ENCODE peak calls at places on chromosomes 3 and 15, in seven cellular contexts. W is heart right ventricle, I is kidney, F is HL-60, C is brain microvascular endothelial cell, E is AG10803, R is fibroblast of mammary gland. U is an unnamed sample.

GRCh38 chr3:134803051-134803505 is 8.0 kb downstream of the EPHB1 start:
- DNase-seq in R (no peak), I (no peak), C (no peak), F (no peak), W (no peak), E (no peak), U (peak; percentile 25)

GRCh38 chr15:93943607-93944006 is 287.8 kb upstream of the MCTP2 start:
- DNase-seq in R (no peak), W (no peak), I (no peak), C (no peak), F (no peak), E (peak; percentile 3), U (no peak)

GRCh38 chr3:19972056-19972455 is 25.2 kb downstream of the RAB5A start:
- DNase-seq in W (no peak), I (no peak), R (peak; percentile 12), C (no peak), E (peak; percentile 57), F (no peak), U (no peak)

GRCh38 chr3:157110761-157111238 is 49.1 kb downstream of the CCNL1 start:
- DNase-seq in W (peak; percentile 44), F (no peak), I (no peak), E (no peak), R (no peak), C (no peak), U (no peak)

GRCh38 chr15:92277776-92278175 is 115.9 kb upstream of the ST8SIA2 start:
- DNase-seq in F (peak; percentile 16), C (peak; percentile 2), W (no peak), E (peak; percentile 32), I (no peak), R (peak; percentile 0), U (peak; percentile 4)

GRCh38 chr15:62165793-62166380 is 802 bp upstream of the C2CD4B start:
- DNase-seq in C (peak; percentile 16), I (no peak), E (no peak), W (no peak), F (no peak), R (peak; percentile 8), U (no peak)

GRCh38 chr15:91522609-91523332 is 330.7 kb upstream of the SLCO3A1 start:
- DNase-seq in E (peak; percentile 74), I (no peak), R (peak; percentile 68), F (no peak), W (no peak), C (no peak), U (no peak)

GRCh38 chr15:51580982-51581381 is 41.6 kb downstream of the DMXL2 start:
- DNase-seq in E (no peak), C (peak; percentile 12), R (no peak), F (peak; percentile 13), I (no peak), W (no peak), U (no peak)

GRCh38 chr15:45439521-45439931 is 61.2 kb upstream of the GATM start:
- DNase-seq in F (no peak), W (no peak), I (no peak), C (no peak), E (no peak), R (no peak), U (no peak)

GRCh38 chr3:177438596-177439220 is 241.4 kb upstream of the TBL1XR1 start:
- DNase-seq in R (no peak), E (peak; percentile 62), F (no peak), C (no peak), W (no peak), I (no peak), U (no peak)

GRCh38 chr3:72961766-72962165 is 34.8 kb upstream of the PPP4R2 start:
- DNase-seq in F (no peak), R (no peak), E (no peak), W (no peak), C (no peak), I (no peak), U (no peak)

GRCh38 chr15:90035835-90036220 is 34.7 kb downstream of the ZNF710 start:
- DNase-seq in F (peak; percentile 88), C (no peak), I (no peak), W (no peak), R (no peak), E (no peak), U (no peak)

GRCh38 chr3:22933051-22933450 is 270.1 kb upstream of the UBE2E2 start:
- DNase-seq in I (no peak), W (no peak), C (no peak), R (no peak), F (no peak), E (no peak), U (no peak)

GRCh38 chr3:45939341-45939771 is 3.9 kb upstream of the CXCR6 start:
- DNase-seq in W (no peak), E (no peak), F (no peak), C (no peak), R (no peak), I (no peak), U (no peak)

GRCh38 chr15:52680041-52680391 is 828 bp upstream of the ATOSA start:
- DNase-seq in C (peak; percentile 6), F (no peak), I (no peak), E (peak; percentile 38), R (peak; percentile 38), W (no peak), U (no peak)

GRCh38 chr3:46926871-46927717 is 49.5 kb downstream of the CCDC12 start:
- DNase-seq in R (no peak), F (peak; percentile 66), E (no peak), W (no peak), I (peak; percentile 76), C (no peak), U (peak; percentile 95)

GRCh38 chr15:79115971-79116370 is 25.4 kb upstream of the RASGRF1 start:
- DNase-seq in E (no peak), C (no peak), F (no peak), R (no peak), W (no peak), I (no peak), U (no peak)

GRCh38 chr15:62624541-62625399 is 417.8 kb upstream of the TPM1 start:
- DNase-seq in C (peak; percentile 42), E (peak; percentile 94), F (no peak), I (no peak), R (peak; percentile 92), W (no peak), U (no peak)

GRCh38 chr3:39384665-39385000 is 1.5 kb downstream of the SLC25A38 start:
- DNase-seq in E (no peak), C (no peak), W (no peak), I (no peak), F (no peak), R (no peak), U (no peak)
- H3K4me3 ChIP-seq in E (peak overlapping the region; percentile 87), C (peak overlapping the region; percentile 89), W (peak overlapping the region; percentile 77), I (peak overlapping the region; percentile 37), F (peak overlapping the region; percentile 96), R (peak overlapping the region; percentile 40), U (peak overlapping the region; percentile 96)

DNA sequence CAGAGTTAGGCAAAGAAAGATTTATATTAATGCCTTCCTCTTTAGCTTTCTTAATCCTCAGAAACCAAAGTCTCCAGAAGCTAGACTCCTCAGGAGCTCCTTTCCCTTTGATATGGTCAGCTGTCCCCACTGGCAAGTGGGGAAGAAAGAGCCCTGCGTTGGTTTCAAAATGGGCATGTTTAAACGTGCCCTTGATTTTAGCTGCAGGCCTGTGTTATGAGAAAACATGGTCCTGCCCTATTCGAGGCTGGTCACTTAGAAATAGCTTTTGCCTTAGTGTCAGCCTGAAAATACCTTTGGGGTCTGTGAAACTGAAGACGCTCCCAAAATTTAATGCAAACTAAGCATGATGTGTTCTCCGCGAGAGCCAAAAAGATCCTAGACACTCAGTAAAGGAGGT is 135.5 kb upstream of the RARB start:
- DNase-seq in W (no peak), R (no peak), I (no peak), F (no peak), C (no peak), E (no peak), U (no peak)
- TF ChIP-seq CTCF in W (no peak), R (no peak), I (no peak), F (no peak), C (no peak), E (no peak), U (no peak)

DNA sequence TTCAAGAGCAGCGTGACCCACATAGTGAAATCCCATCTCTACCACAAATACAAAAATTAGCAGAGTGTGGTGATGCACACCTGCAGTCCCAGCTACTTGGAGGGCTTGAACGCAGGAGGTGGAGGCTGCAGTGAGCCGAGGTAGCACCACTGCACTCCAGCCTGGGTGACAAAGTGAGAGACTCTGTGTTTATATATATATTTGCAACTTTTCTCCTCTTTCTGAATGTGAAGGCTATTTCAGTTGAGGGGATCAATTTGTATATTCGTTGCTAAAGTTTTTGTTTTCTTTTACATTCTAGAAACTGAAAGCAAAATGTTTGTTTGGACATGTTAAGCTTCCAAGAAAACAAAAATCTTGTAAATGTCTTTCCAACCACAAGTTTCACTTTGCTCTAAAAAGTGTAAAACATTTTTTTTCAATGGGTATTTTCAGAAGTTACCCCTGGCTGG is 29.8 kb upstream of the FAM98B start:
- DNase-seq in C (no peak), R (no peak), W (no peak), I (no peak), E (no peak), F (no peak), U (peak; percentile 25)
- H3K4me3 ChIP-seq in C (no peak overlapping the region), R (no peak overlapping the region), W (no peak overlapping the region), I (no peak overlapping the region), E (no peak overlapping the region), F (no peak overlapping the region), U (peak overlapping the region; percentile 10)

GRCh38 chr15:78077860-78078187 is 313 bp upstream of the TBC1D2B start:
- DNase-seq in C (no peak), R (no peak), I (no peak), E (no peak), F (no peak), W (no peak), U (no peak)

GRCh38 chr15:78079296-78080087 is 2.0 kb upstream of the TBC1D2B start:
- DNase-seq in W (no peak), E (no peak), I (no peak), F (no peak), C (no peak), R (no peak), U (no peak)

GRCh38 chr15:78075490-78076230 is 1.9 kb downstream of the TBC1D2B start:
- DNase-seq in C (peak; percentile 93), I (no peak), R (peak; percentile 93), E (peak; percentile 95), F (peak; percentile 29), W (no peak), U (no peak)

GRCh38 chr15:78076231-78077052 is 1.1 kb downstream of the TBC1D2B start:
- DNase-seq in C (no peak), F (no peak), I (no peak), R (no peak), E (peak; percentile 46), W (no peak), U (no peak)

DNA sequence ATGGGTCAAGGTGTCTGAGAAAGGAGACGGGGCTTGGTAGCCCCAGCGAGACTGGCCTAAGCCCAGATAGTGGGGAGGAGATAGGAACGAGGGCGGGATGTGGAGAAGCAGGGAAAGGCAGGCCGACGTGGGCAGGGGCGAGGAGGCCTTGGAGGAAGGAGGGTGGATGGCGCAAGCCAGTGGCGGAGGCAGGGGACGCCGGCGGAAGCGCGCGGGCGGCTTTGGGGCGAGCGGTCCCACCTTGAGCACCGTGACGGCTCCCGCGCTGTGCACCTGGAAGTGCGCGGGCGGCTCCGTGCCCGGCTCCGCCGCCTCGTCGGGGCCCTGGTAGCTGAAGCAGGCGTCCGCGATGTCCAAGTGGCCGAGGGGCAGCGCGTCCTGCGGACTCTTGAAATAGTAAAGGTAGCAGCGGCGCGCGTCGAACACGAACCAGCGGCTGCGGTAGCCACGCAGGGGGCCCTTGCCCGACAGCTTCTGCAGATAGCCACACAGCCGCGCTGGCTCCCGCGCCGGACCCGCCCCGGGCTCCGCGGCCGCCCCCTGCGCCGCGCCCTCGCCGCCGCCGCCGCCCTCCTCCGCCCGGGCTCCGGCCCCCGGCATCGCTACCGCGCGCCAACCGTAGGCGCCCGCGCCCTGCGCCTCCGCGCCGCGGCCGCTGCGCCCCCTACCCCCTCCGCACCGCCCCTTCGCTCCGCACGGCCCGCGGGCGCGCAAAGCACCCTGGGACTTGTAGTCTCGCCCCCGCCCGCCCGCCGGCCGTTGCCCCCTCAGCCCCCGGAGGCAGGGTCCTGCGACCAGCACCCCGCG is at the start of gene TBC1D2B:
- DNase-seq in F (peak; percentile 76), I (peak; percentile 88), E (peak; percentile 64), C (no peak), R (peak; percentile 51), W (peak; percentile 78), U (no peak)
- TF ChIP-seq CTCF in F (no peak), I (no peak), E (no peak), C (no peak), R (no peak), W (no peak), U (peak; percentile 6)

U was measured in GM12864.